ENCODE peak calls at places on chromosomes 1 and 21, in five cellular contexts. Y, C, Z, G and H are unnamed samples.

GRCh38 chr1:236064674-236065508 is at the start of gene NID1:
- DNase-seq in Y (peak), C (no peak), Z (peak), G (peak), H (no peak)

GRCh38 chr1:183881387-183882084 is 76.6 kb downstream of the RGL1 start:
- DNase-seq in Y (no peak), C (no peak), Z (peak), G (peak), H (no peak)

GRCh38 chr1:65323246-65323645 is 13.9 kb downstream of the DNAJC6 start:
- DNase-seq in Y (no peak), C (no peak), Z (no peak), G (no peak), H (no peak)

GRCh38 chr1:25232866-25233784 is 823 bp upstream of the SYF2 start:
- DNase-seq in Y (peak), C (peak), Z (peak), G (no peak), H (peak)

GRCh38 chr21:27201197-27201596 is 234.3 kb upstream of the ADAMTS5 start:
- DNase-seq in Y (no peak), C (no peak), Z (no peak), G (no peak), H (no peak)

GRCh38 chr1:160400646-160401486 is 502 bp downstream of the VANGL2 start:
- DNase-seq in Y (peak), C (no peak), Z (no peak), G (no peak), H (no peak)

GRCh38 chr1:161021168-161021958 is 411 bp upstream of the F11R start:
- DNase-seq in Y (peak), C (peak), Z (peak), G (peak), H (peak)

GRCh38 chr21:31157756-31158155 is 119.5 kb upstream of the KRTAP19-8 start:
- DNase-seq in Y (no peak), C (no peak), Z (no peak), G (no peak), H (no peak)

GRCh38 chr1:79657916-79658662 is 651.6 kb upstream of the ADGRL4 start:
- DNase-seq in Y (no peak), C (no peak), Z (no peak), G (no peak), H (no peak)

GRCh38 chr1:6014130-6014999 is 22.1 kb upstream of the NPHP4 start:
- DNase-seq in Y (no peak), C (no peak), Z (no peak), G (no peak), H (no peak)

GRCh38 chr1:192445849-192446489 is 129.2 kb downstream of the RGS21 start:
- DNase-seq in Y (no peak), C (peak), Z (peak), G (no peak), H (no peak)

GRCh38 chr1:22289251-22289995 is 146.5 kb upstream of the WNT4 start:
- DNase-seq in Y (peak), C (no peak), Z (no peak), G (no peak), H (no peak)

GRCh38 chr1:167679714-167680113 is 42.1 kb upstream of the MPZL1 start:
- DNase-seq in Y (no peak), C (no peak), Z (peak), G (no peak), H (no peak)

GRCh38 chr1:56965916-56966697 is at the start of gene C8B:
- DNase-seq in Y (no peak), C (no peak), Z (peak), G (no peak), H (no peak)

GRCh38 chr1:98557808-98558390 is 103.6 kb upstream of the SNX7 start:
- DNase-seq in Y (no peak), C (no peak), Z (no peak), G (no peak), H (no peak)

GRCh38 chr1:53316058-53316741 is 11.7 kb downstream of the LRP8 start:
- DNase-seq in Y (peak), C (peak), Z (no peak), G (no peak), H (no peak)

GRCh38 chr21:43943512-43944110 is 68.5 kb upstream of the TRAPPC10 start:
- DNase-seq in Y (no peak), C (no peak), Z (no peak), G (no peak), H (no peak)
- TF ChIP-seq GABPA in Y (no peak), C (no peak), Z (no peak), G (no peak), H (no peak)

GRCh38 chr1:76657618-76658017 is 209.7 kb upstream of the ST6GALNAC5 start:
- DNase-seq in Y (no peak), C (no peak), Z (no peak), G (no peak), H (no peak)
- TF ChIP-seq TAF1 in Y (no peak), C (no peak), Z (no peak), G (no peak), H (no peak)

DNA sequence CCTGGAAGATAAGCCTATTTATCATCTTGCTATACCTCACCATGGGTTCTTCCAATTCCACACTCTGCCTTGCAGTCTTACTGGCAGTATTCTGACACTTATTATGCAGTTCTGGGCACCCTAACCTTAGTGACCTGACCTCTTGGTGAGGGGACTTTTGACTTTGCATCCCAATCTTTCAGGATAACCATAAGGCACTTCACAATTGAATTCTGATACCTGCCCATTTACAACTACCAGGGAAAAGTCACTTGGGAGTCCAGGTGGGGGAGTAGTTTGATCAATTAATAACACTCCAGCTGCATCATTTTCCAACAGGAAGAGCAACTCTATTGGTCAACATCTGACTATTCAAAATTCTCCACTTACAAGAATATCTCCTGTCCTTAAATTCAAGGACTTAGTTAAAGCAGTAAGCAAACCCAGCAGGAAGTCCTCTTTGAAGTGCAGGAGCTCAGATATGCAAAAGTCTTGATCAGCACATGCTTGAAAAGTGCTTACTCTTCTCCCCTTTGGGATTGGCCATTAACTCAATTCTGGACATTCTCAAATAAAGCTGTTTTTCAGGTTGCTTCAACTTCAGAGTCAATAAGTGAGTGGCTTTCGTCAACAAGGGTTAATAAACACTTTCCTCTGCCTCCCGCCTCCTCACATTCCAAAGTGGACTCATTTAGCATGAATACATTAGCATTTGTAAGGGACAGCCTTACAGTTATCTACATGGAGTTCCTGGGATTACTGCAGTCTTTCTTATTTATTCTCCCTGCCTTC is 177.4 kb upstream of the NRIP1 start:
- DNase-seq in Y (no peak), C (no peak), Z (no peak), G (peak), H (no peak)
- TF ChIP-seq POLR2AphosphoS5 in Y (no peak), C (no peak), Z (no peak), G (peak), H (no peak)

GRCh38 chr1:210132582-210132981 is 100.0 kb upstream of the SERTAD4 start:
- DNase-seq in Y (no peak), C (peak), Z (no peak), G (no peak), H (no peak)
- TF ChIP-seq GABPA in Y (no peak), C (no peak), Z (no peak), G (no peak), H (no peak)

DNA sequence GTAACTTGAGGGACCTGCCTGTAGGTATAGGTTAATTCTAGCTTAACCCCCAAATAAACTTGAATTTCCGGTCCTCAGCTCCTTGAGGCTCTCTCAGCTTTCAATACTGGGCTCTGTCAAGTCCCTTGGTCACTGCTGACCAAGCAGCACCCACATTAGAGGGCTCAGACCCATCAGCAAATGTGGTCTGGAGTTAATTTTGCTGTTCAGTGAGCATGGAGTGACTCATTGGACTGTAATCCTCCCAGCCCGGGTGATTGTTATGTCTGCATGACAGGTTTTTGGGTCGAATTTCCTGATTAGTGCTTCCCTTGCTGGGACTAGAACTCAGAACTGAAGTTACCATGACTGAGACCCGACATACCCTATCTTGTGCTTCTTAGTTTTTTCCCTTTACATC is 130.6 kb downstream of the URB2 start:
- DNase-seq in Y (no peak), C (no peak), Z (no peak), G (no peak), H (no peak)
- TF ChIP-seq TAF1 in Y (no peak), C (no peak), Z (no peak), G (no peak), H (no peak)

GRCh38 chr1:201985355-201985754 is 2.9 kb downstream of the RNPEP start:
- DNase-seq in Y (no peak), C (no peak), Z (no peak), G (no peak), H (no peak)

GRCh38 chr1:201984446-201984845 is 2.0 kb downstream of the RNPEP start:
- DNase-seq in Y (no peak), C (no peak), Z (no peak), G (no peak), H (no peak)

GRCh38 chr1:201982923-201983805 is 716 bp downstream of the RNPEP start:
- DNase-seq in Y (peak), C (peak), Z (peak), G (no peak), H (no peak)

GRCh38 chr1:201982082-201982922 is at the start of gene RNPEP:
- DNase-seq in Y (peak), C (peak), Z (peak), G (no peak), H (no peak)
- TF ChIP-seq POLR2AphosphoS5 in Y (peak), C (peak), Z (peak), G (no peak), H (peak)

GRCh38 chr1:44425327-44426082 is 20.4 kb downstream of the RNF220 start:
- DNase-seq in Y (no peak), C (no peak), Z (no peak), G (no peak), H (no peak)
- TF ChIP-seq GABPA in Y (no peak), C (no peak), Z (no peak), G (no peak), H (no peak)

DNA sequence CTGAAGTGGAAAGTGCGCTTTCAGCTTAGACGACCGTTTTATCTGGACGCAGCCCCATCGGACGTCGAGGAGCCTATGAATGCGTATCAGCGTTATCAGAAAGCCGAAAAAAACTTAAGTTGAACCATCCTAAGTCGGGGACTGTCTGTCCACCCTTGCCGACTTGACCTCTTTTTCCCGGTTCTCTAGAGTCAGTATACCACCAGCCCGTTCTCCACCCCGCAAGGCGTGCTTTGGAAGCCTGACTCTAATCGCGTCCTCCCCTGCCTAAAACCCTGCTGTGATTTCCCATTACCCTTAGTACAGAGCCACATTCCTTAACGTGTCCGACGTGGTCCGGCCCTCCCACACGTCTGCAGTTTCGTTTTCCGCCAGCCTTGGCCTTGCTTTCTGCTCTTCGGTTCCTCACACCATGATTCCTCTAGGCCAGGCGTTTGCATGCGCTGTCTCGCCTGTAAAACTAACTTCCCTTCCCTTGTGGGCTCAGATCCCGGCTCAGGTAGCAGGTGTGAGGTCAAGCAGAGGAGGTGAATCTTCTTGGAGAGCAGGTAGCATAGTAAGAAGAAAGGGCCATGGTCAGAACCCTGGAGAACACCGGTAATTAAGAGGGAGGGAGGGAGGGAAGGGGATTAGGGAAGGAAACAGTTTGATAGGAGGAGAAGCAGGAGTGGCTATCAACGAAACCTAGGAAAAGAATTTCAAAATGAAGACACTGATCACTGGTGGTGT is 865 bp downstream of the ADPRS start:
- DNase-seq in Y (peak), C (peak), Z (no peak), G (no peak), H (peak)
- TF ChIP-seq TAF1 in Y (no peak), C (no peak), Z (no peak), G (peak), H (no peak)

GRCh38 chr21:43268086-43268803 is 99.4 kb downstream of the CRYAA start:
- DNase-seq in Y (no peak), C (no peak), Z (peak), G (no peak), H (no peak)
- TF ChIP-seq POLR2AphosphoS5 in Y (no peak), C (no peak), Z (no peak), G (no peak), H (no peak)